ENCODE peak calls at places on chromosomes 11 and 22, in seven cellular contexts. H is stimulated activated CD4-positive, alpha-beta T cell treated with anti-CD3 and anti-CD28 coated beads, Interleukin-1b, Interleukin-23, amount 100 ng/mL, for 24 hours; X is WTC11; Q is prostate gland; M is ACHN; Z is activated CD4-positive, CD25-positive, alpha-beta regulatory T cell treated with anti-CD3 and anti-CD28 coated beads, Interleukin-2, amount 50 U/mL, for 72 hours; S is COR-L47. T is an unnamed sample.

GRCh38 chr11:47514825-47515647 is 37.9 kb downstream of the CELF1 start:
- DNase-seq in M (peak; percentile 38), Z (no peak), X (no peak), Q (no peak), H (peak; percentile 46), S (no peak), T (no peak)

GRCh38 chr11:11215058-11215815 is 137.8 kb downstream of the CSNK2A3 start:
- DNase-seq in Q (no peak), Z (no peak), S (no peak), M (no peak), X (no peak), H (no peak), T (no peak)

GRCh38 chr22:24171822-24172221 is 9.5 kb upstream of the SUSD2 start:
- DNase-seq in Z (no peak), M (no peak), X (no peak), H (no peak), S (no peak), Q (no peak), T (no peak)

GRCh38 chr22:50048066-50048765 is 9.9 kb downstream of the TTLL8 start:
- DNase-seq in H (no peak), Z (no peak), M (no peak), Q (no peak), X (no peak), S (no peak), T (no peak)

GRCh38 chr11:82936261-82936660 is 34.7 kb downstream of the DDIAS start:
- DNase-seq in Z (no peak), S (no peak), Q (no peak), M (no peak), X (no peak), H (no peak), T (no peak)

GRCh38 chr22:27952779-27953178 is 33.7 kb upstream of the PITPNB start:
- DNase-seq in Q (no peak), S (no peak), X (no peak), M (no peak), Z (no peak), H (no peak), T (no peak)

GRCh38 chr11:38582151-38582550 is 1984.1 kb upstream of the RAG2 start:
- DNase-seq in Q (no peak), Z (no peak), H (no peak), S (no peak), M (no peak), X (no peak), T (no peak)

GRCh38 chr11:58742981-58743880 is 11.5 kb upstream of the GLYAT start:
- DNase-seq in H (no peak), M (no peak), Z (no peak), Q (no peak), X (no peak), S (no peak), T (no peak)

GRCh38 chr11:113202431-113202830 is 112.0 kb upstream of the TTC12 start:
- DNase-seq in Q (no peak), S (no peak), Z (no peak), H (no peak), X (no peak), M (no peak), T (peak; percentile 34)

GRCh38 chr22:25447689-25448434 is 116.6 kb upstream of the GRK3 start:
- DNase-seq in X (peak; percentile 68), H (peak; percentile 83), S (peak; percentile 81), Z (peak; percentile 94), M (peak; percentile 71), Q (peak; percentile 73), T (peak; percentile 76)

GRCh38 chr11:57294225-57295131 is 30.3 kb downstream of the TNKS1BP1 start:
- DNase-seq in X (no peak), S (peak; percentile 77), Q (peak; percentile 54), H (no peak), M (no peak), Z (no peak), T (no peak)

GRCh38 chr11:8941341-8942103 is 1.3 kb downstream of the ASCL3 start:
- DNase-seq in Q (no peak), M (no peak), X (no peak), S (no peak), Z (no peak), H (no peak), T (no peak)

GRCh38 chr22:45887202-45888131 is 89.5 kb downstream of the WNT7B start:
- DNase-seq in S (peak; percentile 38), M (no peak), Z (no peak), Q (peak; percentile 84), X (peak; percentile 6), H (no peak), T (no peak)

GRCh38 chr11:116590844-116591575 is 181.8 kb downstream of the BUD13 start:
- DNase-seq in Z (no peak), H (no peak), M (no peak), Q (no peak), S (no peak), X (no peak), T (no peak)

GRCh38 chr22:49959782-49960158 is 802 bp upstream of the PIM3 start:
- DNase-seq in M (peak; percentile 44), Q (peak; percentile 30), Z (peak; percentile 67), S (no peak), H (peak; percentile 28), X (no peak), T (no peak)

GRCh38 chr22:28102413-28102812 is 183.4 kb upstream of the PITPNB start:
- DNase-seq in S (no peak), M (no peak), Q (no peak), Z (no peak), H (no peak), X (no peak), T (no peak)

GRCh38 chr11:1054143-1055108 is 17.9 kb upstream of the MUC6 start:
- DNase-seq in Q (peak; percentile 81), X (peak; percentile 11), M (no peak), Z (peak; percentile 18), H (no peak), S (peak; percentile 69), T (no peak)

GRCh38 chr22:35900483-35901168 is 128.0 kb downstream of the RBFOX2 start:
- DNase-seq in Z (no peak), M (no peak), Q (no peak), H (peak; percentile 2), X (no peak), S (no peak), T (no peak)

GRCh38 chr11:16215352-16215751 is 141.0 kb downstream of the SOX6 start:
- DNase-seq in M (no peak), S (no peak), X (no peak), H (no peak), Z (no peak), Q (no peak), T (no peak)

GRCh38 chr11:75635009-75635909 is 33.6 kb downstream of the MAP6 start:
- DNase-seq in H (no peak), X (no peak), Z (no peak), S (peak; percentile 75), M (no peak), Q (no peak), T (no peak)

GRCh38 chr11:61378713-61379313 is 13.6 kb upstream of the TMEM216 start:
- DNase-seq in Z (no peak), Q (peak; percentile 64), S (no peak), M (peak; percentile 38), X (no peak), H (no peak), T (peak; percentile 73)

GRCh38 chr11:48047616-48048015 is 67.3 kb downstream of the PTPRJ start:
- DNase-seq in X (no peak), M (no peak), H (no peak), Q (no peak), S (no peak), Z (no peak), T (no peak)

GRCh38 chr11:128291043-128291442 is 296.3 kb downstream of the ETS1 start:
- DNase-seq in H (no peak), M (no peak), X (no peak), S (no peak), Q (no peak), Z (peak; percentile 42), T (no peak)

GRCh38 chr11:134564472-134565200 is 152.6 kb upstream of the B3GAT1 start:
- DNase-seq in Z (no peak), Q (no peak), M (no peak), S (no peak), X (no peak), H (no peak), T (no peak)

T was measured in NCI-H460.